ENCODE peak calls at places on chromosomes 11 and 22, in ten cellular contexts. C, D, M, I, G, R, V, T, N and L are unnamed samples.

GRCh38 chr11:12457030-12457600 is 79.7 kb downstream of the PARVA start:
- DNase-seq in G (no peak), C (no peak), N (no peak), M (no peak), D (peak), V (no peak), R (peak), T (no peak), I (no peak), L (no peak)

GRCh38 chr11:13303668-13304649 is 26.4 kb downstream of the BMAL1 start:
- DNase-seq in R (no peak), M (no peak), N (no peak), G (no peak), C (no peak), V (no peak), T (no peak), I (no peak), D (no peak), L (no peak)

GRCh38 chr11:75338516-75339218 is 12.8 kb downstream of the ARRB1 start:
- DNase-seq in D (no peak), R (peak), I (no peak), N (no peak), T (no peak), M (no peak), C (no peak), V (no peak), G (no peak), L (no peak)

GRCh38 chr22:17957683-17958082 is 66.7 kb downstream of the MICAL3 start:
- DNase-seq in G (no peak), T (no peak), D (no peak), C (no peak), M (no peak), N (no peak), R (peak), V (no peak), I (no peak), L (no peak)

GRCh38 chr11:44773351-44773965 is 46.7 kb downstream of the TSPAN18 start:
- DNase-seq in C (no peak), G (no peak), N (no peak), R (no peak), T (no peak), M (no peak), I (no peak), V (no peak), D (no peak), L (no peak)

GRCh38 chr22:23516304-23516703 is 63.8 kb downstream of the IGLL1 start:
- DNase-seq in N (no peak), I (no peak), C (no peak), M (no peak), R (no peak), D (no peak), T (no peak), V (no peak), G (no peak), L (no peak)

GRCh38 chr11:131809203-131809948 is 439.0 kb downstream of the NTM start:
- DNase-seq in R (peak), C (no peak), I (no peak), T (no peak), D (no peak), G (no peak), M (no peak), N (no peak), V (no peak), L (no peak)

GRCh38 chr11:18115360-18116127 is 9.7 kb upstream of the SAAL1 start:
- DNase-seq in N (peak), D (no peak), M (peak), C (peak), T (peak), G (peak), V (peak), R (peak), I (peak), L (no peak)

GRCh38 chr11:7635137-7635536 is 38.2 kb downstream of the CYB5R2 start:
- DNase-seq in C (no peak), R (no peak), M (peak), D (no peak), T (no peak), G (no peak), N (no peak), I (no peak), V (no peak), L (no peak)

GRCh38 chr11:68036717-68037239 is 2.0 kb upstream of the TCIRG1 start:
- DNase-seq in D (no peak), N (peak), C (no peak), T (no peak), V (no peak), G (no peak), R (no peak), I (no peak), M (no peak), L (no peak)

GRCh38 chr22:23070418-23071162 is at the start of gene GNAZ:
- DNase-seq in M (peak), D (no peak), V (no peak), N (no peak), R (peak), I (peak), C (peak), T (peak), G (peak), L (no peak)

GRCh38 chr22:50303848-50304527 is 3.5 kb downstream of the PLXNB2 start:
- DNase-seq in T (peak), M (peak), V (no peak), I (no peak), G (no peak), R (peak), N (no peak), D (no peak), C (no peak), L (no peak)

GRCh38 chr11:16178273-16178672 is 178.1 kb downstream of the SOX6 start:
- DNase-seq in T (no peak), G (no peak), M (no peak), D (no peak), I (no peak), R (no peak), N (no peak), C (no peak), V (no peak), L (no peak)

GRCh38 chr11:73308963-73309960 is 1.2 kb downstream of the ARHGEF17 start:
- DNase-seq in R (peak), C (no peak), I (no peak), D (peak), V (no peak), N (no peak), T (no peak), M (no peak), G (no peak), L (no peak)

GRCh38 chr11:63663809-63664208 is 7.4 kb downstream of the ATL3 start:
- DNase-seq in C (no peak), T (no peak), D (peak), N (no peak), G (no peak), R (peak), I (no peak), M (no peak), V (no peak), L (no peak)

GRCh38 chr11:108069947-108070346 is 51.4 kb upstream of the ACAT1 start:
- DNase-seq in M (no peak), N (no peak), V (no peak), R (peak), G (no peak), I (no peak), T (no peak), D (peak), C (no peak), L (no peak)

GRCh38 chr11:132099692-132100091 is 729.3 kb downstream of the NTM start:
- DNase-seq in D (no peak), T (no peak), C (no peak), R (peak), V (no peak), G (no peak), M (no peak), I (no peak), N (no peak), L (no peak)

GRCh38 chr11:65274734-65275682 is 13.2 kb downstream of the POLA2 start:
- DNase-seq in M (peak), D (peak), V (no peak), G (no peak), N (no peak), I (peak), C (no peak), T (peak), R (peak), L (no peak)

GRCh38 chr11:74055938-74056337 is 47.1 kb upstream of the UCP3 start:
- DNase-seq in G (no peak), M (no peak), I (no peak), N (no peak), R (peak), T (no peak), V (no peak), C (no peak), D (peak), L (no peak)

GRCh38 chr11:67118059-67118766 is 850 bp upstream of the KDM2A start:
- DNase-seq in D (no peak), I (peak), N (peak), R (peak), V (no peak), C (peak), M (no peak), G (peak), T (peak), L (no peak)

GRCh38 chr11:67262731-67263675 is 3.3 kb upstream of the GRK2 start:
- DNase-seq in V (no peak), I (peak), T (peak), R (peak), N (peak), C (peak), M (peak), G (peak), D (peak), L (no peak)

GRCh38 chr11:91813263-91813662 is 411.4 kb upstream of the FAT3 start:
- DNase-seq in M (no peak), C (no peak), I (no peak), T (no peak), N (no peak), V (no peak), G (no peak), R (no peak), D (no peak), L (no peak)

GRCh38 chr22:27443315-27443714 is 358.2 kb downstream of the MN1 start:
- DNase-seq in R (no peak), D (no peak), M (no peak), G (no peak), N (no peak), T (no peak), V (no peak), I (no peak), C (no peak), L (no peak)

GRCh38 chr22:19943665-19944026 is 2.0 kb upstream of the TXNRD2 start:
- DNase-seq in M (no peak), D (no peak), T (no peak), V (no peak), N (no peak), R (peak), C (no peak), G (no peak), I (no peak), L (no peak)

GRCh38 chr11:6229911-6230310 is 4.5 kb downstream of the FHIP1B start:
- DNase-seq in N (no peak), I (no peak), G (no peak), D (no peak), M (no peak), T (no peak), V (no peak), R (no peak), C (no peak), L (no peak)